ENCODE peak calls at places on chromosomes 2 and 18, in nine cellular contexts. One of them, this sample, is unnamed.

GRCh38 chr2:186913870-186914269 is 64.9 kb upstream of the ZSWIM2 start:
- DNase-seq in stimulated activated naive B cell treated with anti-CD40 and anti-IgM and Interleukin-4, amounts not matched to agents 10 μg/mL and 1 μg/mL and 100 μg/mL, for 72 hours: no peak
- DNase-seq in GF-D8: no peak
- DNase-seq in Right ventricle myocardium superior: no peak
- DNase-seq in NCI-H524: no peak
- DNase-seq in neural progenitor cell: no peak
- DNase-seq in activated CD4-positive, alpha-beta T cell treated with anti-CD3 and anti-CD28 coated beads, Interleukin-2, amount 50 U/mL, for 1 hour: no peak
- DNase-seq in HEK293T: no peak
- DNase-seq in A549: no peak
- DNase-seq in this sample: no peak

GRCh38 chr2:153770359-153770991 is 101.2 kb upstream of the GALNT13 start:
- DNase-seq in neural progenitor cell: peak; percentile 22
- DNase-seq in Right ventricle myocardium superior: no peak
- DNase-seq in NCI-H524: no peak
- DNase-seq in A549: peak; percentile 13
- DNase-seq in activated CD4-positive, alpha-beta T cell treated with anti-CD3 and anti-CD28 coated beads, Interleukin-2, amount 50 U/mL, for 1 hour: no peak
- DNase-seq in stimulated activated naive B cell treated with anti-CD40 and anti-IgM and Interleukin-4, amounts not matched to agents 10 μg/mL and 1 μg/mL and 100 μg/mL, for 72 hours: no peak
- DNase-seq in HEK293T: peak; percentile 35
- DNase-seq in GF-D8: no peak
- DNase-seq in this sample: peak; percentile 3

GRCh38 chr2:104420420-104420819 is 433.5 kb upstream of the POU3F3 start:
- DNase-seq in stimulated activated naive B cell treated with anti-CD40 and anti-IgM and Interleukin-4, amounts not matched to agents 10 μg/mL and 1 μg/mL and 100 μg/mL, for 72 hours: no peak
- DNase-seq in activated CD4-positive, alpha-beta T cell treated with anti-CD3 and anti-CD28 coated beads, Interleukin-2, amount 50 U/mL, for 1 hour: no peak
- DNase-seq in Right ventricle myocardium superior: no peak
- DNase-seq in GF-D8: no peak
- DNase-seq in HEK293T: no peak
- DNase-seq in NCI-H524: no peak
- DNase-seq in neural progenitor cell: no peak
- DNase-seq in A549: no peak
- DNase-seq in this sample: no peak

GRCh38 chr2:121377676-121378075 is 92.7 kb upstream of the TFCP2L1 start:
- DNase-seq in NCI-H524: no peak
- DNase-seq in A549: no peak
- DNase-seq in activated CD4-positive, alpha-beta T cell treated with anti-CD3 and anti-CD28 coated beads, Interleukin-2, amount 50 U/mL, for 1 hour: no peak
- DNase-seq in stimulated activated naive B cell treated with anti-CD40 and anti-IgM and Interleukin-4, amounts not matched to agents 10 μg/mL and 1 μg/mL and 100 μg/mL, for 72 hours: no peak
- DNase-seq in GF-D8: no peak
- DNase-seq in HEK293T: no peak
- DNase-seq in neural progenitor cell: no peak
- DNase-seq in Right ventricle myocardium superior: no peak
- DNase-seq in this sample: no peak

GRCh38 chr18:37577051-37577611 is 11.5 kb upstream of the CELF4 start:
- DNase-seq in A549: no peak
- DNase-seq in GF-D8: no peak
- DNase-seq in NCI-H524: no peak
- DNase-seq in stimulated activated naive B cell treated with anti-CD40 and anti-IgM and Interleukin-4, amounts not matched to agents 10 μg/mL and 1 μg/mL and 100 μg/mL, for 72 hours: no peak
- DNase-seq in neural progenitor cell: peak; percentile 65
- DNase-seq in HEK293T: no peak
- DNase-seq in Right ventricle myocardium superior: peak; percentile 63
- DNase-seq in activated CD4-positive, alpha-beta T cell treated with anti-CD3 and anti-CD28 coated beads, Interleukin-2, amount 50 U/mL, for 1 hour: no peak
- DNase-seq in this sample: no peak

GRCh38 chr2:236568068-236568921 is 1.3 kb upstream of the ACKR3 start:
- DNase-seq in stimulated activated naive B cell treated with anti-CD40 and anti-IgM and Interleukin-4, amounts not matched to agents 10 μg/mL and 1 μg/mL and 100 μg/mL, for 72 hours: peak; percentile 48
- DNase-seq in NCI-H524: peak; percentile 37
- DNase-seq in activated CD4-positive, alpha-beta T cell treated with anti-CD3 and anti-CD28 coated beads, Interleukin-2, amount 50 U/mL, for 1 hour: peak; percentile 22
- DNase-seq in neural progenitor cell: peak; percentile 51
- DNase-seq in A549: no peak
- DNase-seq in HEK293T: no peak
- DNase-seq in GF-D8: no peak
- DNase-seq in Right ventricle myocardium superior: peak; percentile 78
- DNase-seq in this sample: no peak

GRCh38 chr2:122191331-122191730 is 435.9 kb downstream of the TSN start:
- DNase-seq in GF-D8: no peak
- DNase-seq in neural progenitor cell: peak; percentile 76
- DNase-seq in activated CD4-positive, alpha-beta T cell treated with anti-CD3 and anti-CD28 coated beads, Interleukin-2, amount 50 U/mL, for 1 hour: no peak
- DNase-seq in HEK293T: peak; percentile 55
- DNase-seq in A549: peak; percentile 27
- DNase-seq in stimulated activated naive B cell treated with anti-CD40 and anti-IgM and Interleukin-4, amounts not matched to agents 10 μg/mL and 1 μg/mL and 100 μg/mL, for 72 hours: no peak
- DNase-seq in NCI-H524: peak; percentile 41
- DNase-seq in Right ventricle myocardium superior: no peak
- DNase-seq in this sample: peak; percentile 89

GRCh38 chr18:23377669-23378469 is 75.2 kb upstream of the RIOK3 start:
- DNase-seq in Right ventricle myocardium superior: no peak
- DNase-seq in neural progenitor cell: no peak
- DNase-seq in GF-D8: no peak
- DNase-seq in NCI-H524: no peak
- DNase-seq in stimulated activated naive B cell treated with anti-CD40 and anti-IgM and Interleukin-4, amounts not matched to agents 10 μg/mL and 1 μg/mL and 100 μg/mL, for 72 hours: no peak
- DNase-seq in HEK293T: no peak
- DNase-seq in activated CD4-positive, alpha-beta T cell treated with anti-CD3 and anti-CD28 coated beads, Interleukin-2, amount 50 U/mL, for 1 hour: no peak
- DNase-seq in A549: peak; percentile 51
- DNase-seq in this sample: no peak

GRCh38 chr2:30512243-30512866 is 65.3 kb downstream of the LCLAT1 start:
- DNase-seq in neural progenitor cell: peak; percentile 42
- DNase-seq in GF-D8: no peak
- DNase-seq in stimulated activated naive B cell treated with anti-CD40 and anti-IgM and Interleukin-4, amounts not matched to agents 10 μg/mL and 1 μg/mL and 100 μg/mL, for 72 hours: no peak
- DNase-seq in Right ventricle myocardium superior: no peak
- DNase-seq in activated CD4-positive, alpha-beta T cell treated with anti-CD3 and anti-CD28 coated beads, Interleukin-2, amount 50 U/mL, for 1 hour: no peak
- DNase-seq in HEK293T: no peak
- DNase-seq in A549: no peak
- DNase-seq in NCI-H524: no peak
- DNase-seq in this sample: no peak

GRCh38 chr2:237603718-237604362 is 13.3 kb upstream of the RAB17 start:
- DNase-seq in stimulated activated naive B cell treated with anti-CD40 and anti-IgM and Interleukin-4, amounts not matched to agents 10 μg/mL and 1 μg/mL and 100 μg/mL, for 72 hours: peak; percentile 46
- DNase-seq in GF-D8: peak; percentile 5
- DNase-seq in A549: no peak
- DNase-seq in neural progenitor cell: peak; percentile 44
- DNase-seq in activated CD4-positive, alpha-beta T cell treated with anti-CD3 and anti-CD28 coated beads, Interleukin-2, amount 50 U/mL, for 1 hour: peak; percentile 54
- DNase-seq in Right ventricle myocardium superior: no peak
- DNase-seq in NCI-H524: no peak
- DNase-seq in HEK293T: no peak
- DNase-seq in this sample: peak; percentile 36

GRCh38 chr2:26637811-26638310 is 3.3 kb downstream of the CIB4 start:
- DNase-seq in activated CD4-positive, alpha-beta T cell treated with anti-CD3 and anti-CD28 coated beads, Interleukin-2, amount 50 U/mL, for 1 hour: no peak
- DNase-seq in Right ventricle myocardium superior: no peak
- DNase-seq in HEK293T: no peak
- DNase-seq in NCI-H524: no peak
- DNase-seq in stimulated activated naive B cell treated with anti-CD40 and anti-IgM and Interleukin-4, amounts not matched to agents 10 μg/mL and 1 μg/mL and 100 μg/mL, for 72 hours: no peak
- DNase-seq in A549: no peak
- DNase-seq in GF-D8: no peak
- DNase-seq in neural progenitor cell: no peak
- DNase-seq in this sample: no peak

GRCh38 chr18:79571221-79572092 is 108.1 kb upstream of the CTDP1 start:
- DNase-seq in Right ventricle myocardium superior: no peak
- DNase-seq in HEK293T: no peak
- DNase-seq in stimulated activated naive B cell treated with anti-CD40 and anti-IgM and Interleukin-4, amounts not matched to agents 10 μg/mL and 1 μg/mL and 100 μg/mL, for 72 hours: no peak
- DNase-seq in neural progenitor cell: no peak
- DNase-seq in NCI-H524: no peak
- DNase-seq in A549: no peak
- DNase-seq in GF-D8: no peak
- DNase-seq in activated CD4-positive, alpha-beta T cell treated with anti-CD3 and anti-CD28 coated beads, Interleukin-2, amount 50 U/mL, for 1 hour: no peak
- DNase-seq in this sample: no peak

GRCh38 chr2:204365778-204366177 is 179.5 kb upstream of the PARD3B start:
- DNase-seq in stimulated activated naive B cell treated with anti-CD40 and anti-IgM and Interleukin-4, amounts not matched to agents 10 μg/mL and 1 μg/mL and 100 μg/mL, for 72 hours: no peak
- DNase-seq in activated CD4-positive, alpha-beta T cell treated with anti-CD3 and anti-CD28 coated beads, Interleukin-2, amount 50 U/mL, for 1 hour: no peak
- DNase-seq in NCI-H524: peak; percentile 96
- DNase-seq in neural progenitor cell: no peak
- DNase-seq in HEK293T: no peak
- DNase-seq in A549: no peak
- DNase-seq in Right ventricle myocardium superior: no peak
- DNase-seq in GF-D8: no peak
- DNase-seq in this sample: peak; percentile 91

GRCh38 chr2:230925879-230926765 is 1.1 kb upstream of the GPR55 start:
- DNase-seq in Right ventricle myocardium superior: no peak
- DNase-seq in activated CD4-positive, alpha-beta T cell treated with anti-CD3 and anti-CD28 coated beads, Interleukin-2, amount 50 U/mL, for 1 hour: no peak
- DNase-seq in neural progenitor cell: no peak
- DNase-seq in A549: peak; percentile 23
- DNase-seq in NCI-H524: no peak
- DNase-seq in stimulated activated naive B cell treated with anti-CD40 and anti-IgM and Interleukin-4, amounts not matched to agents 10 μg/mL and 1 μg/mL and 100 μg/mL, for 72 hours: peak; percentile 35
- DNase-seq in HEK293T: peak; percentile 36
- DNase-seq in GF-D8: no peak
- DNase-seq in this sample: no peak

GRCh38 chr2:221420245-221420644 is 151.9 kb downstream of the EPHA4 start:
- DNase-seq in A549: no peak
- DNase-seq in stimulated activated naive B cell treated with anti-CD40 and anti-IgM and Interleukin-4, amounts not matched to agents 10 μg/mL and 1 μg/mL and 100 μg/mL, for 72 hours: no peak
- DNase-seq in activated CD4-positive, alpha-beta T cell treated with anti-CD3 and anti-CD28 coated beads, Interleukin-2, amount 50 U/mL, for 1 hour: no peak
- DNase-seq in Right ventricle myocardium superior: no peak
- DNase-seq in neural progenitor cell: no peak
- DNase-seq in GF-D8: no peak
- DNase-seq in HEK293T: no peak
- DNase-seq in NCI-H524: no peak
- DNase-seq in this sample: no peak

GRCh38 chr2:96608459-96609455 is 29.4 kb downstream of the KANSL3 start:
- DNase-seq in neural progenitor cell: no peak
- DNase-seq in HEK293T: no peak
- DNase-seq in activated CD4-positive, alpha-beta T cell treated with anti-CD3 and anti-CD28 coated beads, Interleukin-2, amount 50 U/mL, for 1 hour: no peak
- DNase-seq in GF-D8: no peak
- DNase-seq in NCI-H524: no peak
- DNase-seq in stimulated activated naive B cell treated with anti-CD40 and anti-IgM and Interleukin-4, amounts not matched to agents 10 μg/mL and 1 μg/mL and 100 μg/mL, for 72 hours: no peak
- DNase-seq in Right ventricle myocardium superior: peak; percentile 44
- DNase-seq in A549: peak; percentile 85
- DNase-seq in this sample: no peak

GRCh38 chr2:217225596-217225995 is 365.7 kb upstream of the TNP1 start:
- DNase-seq in HEK293T: no peak
- DNase-seq in activated CD4-positive, alpha-beta T cell treated with anti-CD3 and anti-CD28 coated beads, Interleukin-2, amount 50 U/mL, for 1 hour: no peak
- DNase-seq in A549: no peak
- DNase-seq in neural progenitor cell: no peak
- DNase-seq in stimulated activated naive B cell treated with anti-CD40 and anti-IgM and Interleukin-4, amounts not matched to agents 10 μg/mL and 1 μg/mL and 100 μg/mL, for 72 hours: no peak
- DNase-seq in NCI-H524: no peak
- DNase-seq in Right ventricle myocardium superior: no peak
- DNase-seq in GF-D8: no peak
- DNase-seq in this sample: peak; percentile 77

GRCh38 chr2:10170256-10170655 is 47.7 kb downstream of the RRM2 start:
- DNase-seq in stimulated activated naive B cell treated with anti-CD40 and anti-IgM and Interleukin-4, amounts not matched to agents 10 μg/mL and 1 μg/mL and 100 μg/mL, for 72 hours: no peak
- DNase-seq in HEK293T: no peak
- DNase-seq in Right ventricle myocardium superior: no peak
- DNase-seq in NCI-H524: no peak
- DNase-seq in neural progenitor cell: no peak
- DNase-seq in A549: no peak
- DNase-seq in GF-D8: no peak
- DNase-seq in activated CD4-positive, alpha-beta T cell treated with anti-CD3 and anti-CD28 coated beads, Interleukin-2, amount 50 U/mL, for 1 hour: no peak
- DNase-seq in this sample: no peak

GRCh38 chr2:237322564-237322963 is 91.4 kb downstream of the COL6A3 start:
- DNase-seq in GF-D8: no peak
- DNase-seq in activated CD4-positive, alpha-beta T cell treated with anti-CD3 and anti-CD28 coated beads, Interleukin-2, amount 50 U/mL, for 1 hour: no peak
- DNase-seq in stimulated activated naive B cell treated with anti-CD40 and anti-IgM and Interleukin-4, amounts not matched to agents 10 μg/mL and 1 μg/mL and 100 μg/mL, for 72 hours: no peak
- DNase-seq in HEK293T: peak; percentile 12
- DNase-seq in Right ventricle myocardium superior: no peak
- DNase-seq in NCI-H524: no peak
- DNase-seq in A549: peak; percentile 24
- DNase-seq in neural progenitor cell: peak; percentile 13
- DNase-seq in this sample: no peak

GRCh38 chr2:162243305-162243693 is at the start of gene FAP:
- DNase-seq in GF-D8: no peak
- DNase-seq in neural progenitor cell: peak; percentile 44
- DNase-seq in Right ventricle myocardium superior: no peak
- DNase-seq in stimulated activated naive B cell treated with anti-CD40 and anti-IgM and Interleukin-4, amounts not matched to agents 10 μg/mL and 1 μg/mL and 100 μg/mL, for 72 hours: no peak
- DNase-seq in NCI-H524: no peak
- DNase-seq in A549: no peak
- DNase-seq in HEK293T: no peak
- DNase-seq in activated CD4-positive, alpha-beta T cell treated with anti-CD3 and anti-CD28 coated beads, Interleukin-2, amount 50 U/mL, for 1 hour: no peak
- DNase-seq in this sample: no peak